ENCODE peak calls at places on chromosomes 1 and 21, in ten cellular contexts. One of them, this sample, is unnamed.

GRCh38 chr1:217063065-217063908 is 340.1 kb upstream of the ESRRG start:
- DNase-seq in IMR-90: no peak
- DNase-seq in kidney tubule cell: no peak
- DNase-seq in activated CD8-positive, alpha-beta memory T cell treated with anti-CD3 and anti-CD28 coated beads for 1 hour: no peak
- DNase-seq in heart left ventricle: no peak
- DNase-seq in choroid plexus epithelial cell: no peak
- DNase-seq in RPMI8226: no peak
- DNase-seq in occipital lobe: no peak
- DNase-seq in stimulated activated CD8-positive, alpha-beta memory T cell treated with anti-CD3 and anti-CD28 coated beads, Interleukin-7, amount 100 ng/mL, for 1 hour: no peak
- DNase-seq in NCI-H1694: no peak
- DNase-seq in this sample: no peak

GRCh38 chr1:180917306-180918065 is 4.8 kb downstream of the KIAA1614 start:
- DNase-seq in stimulated activated CD8-positive, alpha-beta memory T cell treated with anti-CD3 and anti-CD28 coated beads, Interleukin-7, amount 100 ng/mL, for 1 hour: no peak
- DNase-seq in heart left ventricle: no peak
- DNase-seq in RPMI8226: peak; percentile 40
- DNase-seq in activated CD8-positive, alpha-beta memory T cell treated with anti-CD3 and anti-CD28 coated beads for 1 hour: no peak
- DNase-seq in NCI-H1694: no peak
- DNase-seq in kidney tubule cell: no peak
- DNase-seq in choroid plexus epithelial cell: peak; percentile 25
- DNase-seq in IMR-90: peak; percentile 15
- DNase-seq in occipital lobe: no peak
- DNase-seq in this sample: no peak

GRCh38 chr21:42456457-42456856 is 39.6 kb downstream of the RSPH1 start:
- DNase-seq in occipital lobe: no peak
- DNase-seq in stimulated activated CD8-positive, alpha-beta memory T cell treated with anti-CD3 and anti-CD28 coated beads, Interleukin-7, amount 100 ng/mL, for 1 hour: no peak
- DNase-seq in choroid plexus epithelial cell: peak; percentile 48
- DNase-seq in IMR-90: no peak
- DNase-seq in kidney tubule cell: no peak
- DNase-seq in heart left ventricle: no peak
- DNase-seq in RPMI8226: no peak
- DNase-seq in activated CD8-positive, alpha-beta memory T cell treated with anti-CD3 and anti-CD28 coated beads for 1 hour: no peak
- DNase-seq in NCI-H1694: no peak
- DNase-seq in this sample: no peak

GRCh38 chr1:232533328-232533727 is 96.6 kb downstream of the SIPA1L2 start:
- DNase-seq in activated CD8-positive, alpha-beta memory T cell treated with anti-CD3 and anti-CD28 coated beads for 1 hour: no peak
- DNase-seq in heart left ventricle: no peak
- DNase-seq in RPMI8226: peak; percentile 86
- DNase-seq in occipital lobe: no peak
- DNase-seq in stimulated activated CD8-positive, alpha-beta memory T cell treated with anti-CD3 and anti-CD28 coated beads, Interleukin-7, amount 100 ng/mL, for 1 hour: no peak
- DNase-seq in NCI-H1694: no peak
- DNase-seq in kidney tubule cell: no peak
- DNase-seq in choroid plexus epithelial cell: no peak
- DNase-seq in IMR-90: no peak
- DNase-seq in this sample: no peak

GRCh38 chr1:10555635-10556429 is 81.1 kb downstream of the PEX14 start:
- DNase-seq in heart left ventricle: no peak
- DNase-seq in occipital lobe: no peak
- DNase-seq in NCI-H1694: no peak
- DNase-seq in IMR-90: no peak
- DNase-seq in RPMI8226: no peak
- DNase-seq in kidney tubule cell: peak; percentile 17
- DNase-seq in stimulated activated CD8-positive, alpha-beta memory T cell treated with anti-CD3 and anti-CD28 coated beads, Interleukin-7, amount 100 ng/mL, for 1 hour: no peak
- DNase-seq in choroid plexus epithelial cell: no peak
- DNase-seq in activated CD8-positive, alpha-beta memory T cell treated with anti-CD3 and anti-CD28 coated beads for 1 hour: no peak
- DNase-seq in this sample: no peak

GRCh38 chr1:11823366-11824137 is 17.6 kb downstream of the CLCN6 start:
- DNase-seq in IMR-90: peak; percentile 10
- DNase-seq in occipital lobe: no peak
- DNase-seq in activated CD8-positive, alpha-beta memory T cell treated with anti-CD3 and anti-CD28 coated beads for 1 hour: no peak
- DNase-seq in RPMI8226: no peak
- DNase-seq in heart left ventricle: no peak
- DNase-seq in stimulated activated CD8-positive, alpha-beta memory T cell treated with anti-CD3 and anti-CD28 coated beads, Interleukin-7, amount 100 ng/mL, for 1 hour: no peak
- DNase-seq in NCI-H1694: no peak
- DNase-seq in choroid plexus epithelial cell: no peak
- DNase-seq in kidney tubule cell: no peak
- DNase-seq in this sample: peak; percentile 71

GRCh38 chr1:230351983-230352382 is 74.1 kb downstream of the PGBD5 start:
- DNase-seq in IMR-90: no peak
- DNase-seq in heart left ventricle: no peak
- DNase-seq in RPMI8226: no peak
- DNase-seq in choroid plexus epithelial cell: no peak
- DNase-seq in kidney tubule cell: no peak
- DNase-seq in NCI-H1694: no peak
- DNase-seq in activated CD8-positive, alpha-beta memory T cell treated with anti-CD3 and anti-CD28 coated beads for 1 hour: no peak
- DNase-seq in stimulated activated CD8-positive, alpha-beta memory T cell treated with anti-CD3 and anti-CD28 coated beads, Interleukin-7, amount 100 ng/mL, for 1 hour: no peak
- DNase-seq in occipital lobe: no peak
- DNase-seq in this sample: no peak

GRCh38 chr1:167617100-167617949 is 12.7 kb upstream of the RCSD1 start:
- DNase-seq in activated CD8-positive, alpha-beta memory T cell treated with anti-CD3 and anti-CD28 coated beads for 1 hour: no peak
- DNase-seq in stimulated activated CD8-positive, alpha-beta memory T cell treated with anti-CD3 and anti-CD28 coated beads, Interleukin-7, amount 100 ng/mL, for 1 hour: no peak
- DNase-seq in IMR-90: peak; percentile 7
- DNase-seq in RPMI8226: peak; percentile 76
- DNase-seq in choroid plexus epithelial cell: peak; percentile 82
- DNase-seq in heart left ventricle: peak; percentile 68
- DNase-seq in kidney tubule cell: peak; percentile 86
- DNase-seq in NCI-H1694: no peak
- DNase-seq in occipital lobe: no peak
- DNase-seq in this sample: peak; percentile 50

GRCh38 chr21:41169258-41169576 is 1.3 kb downstream of the BACE2 start:
- DNase-seq in choroid plexus epithelial cell: no peak
- DNase-seq in NCI-H1694: no peak
- DNase-seq in kidney tubule cell: no peak
- DNase-seq in stimulated activated CD8-positive, alpha-beta memory T cell treated with anti-CD3 and anti-CD28 coated beads, Interleukin-7, amount 100 ng/mL, for 1 hour: no peak
- DNase-seq in IMR-90: no peak
- DNase-seq in heart left ventricle: no peak
- DNase-seq in RPMI8226: no peak
- DNase-seq in occipital lobe: no peak
- DNase-seq in activated CD8-positive, alpha-beta memory T cell treated with anti-CD3 and anti-CD28 coated beads for 1 hour: no peak
- DNase-seq in this sample: no peak

GRCh38 chr1:6490181-6491075 is 1.0 kb downstream of the PLEKHG5 start:
- DNase-seq in RPMI8226: peak; percentile 94
- DNase-seq in IMR-90: peak; percentile 68
- DNase-seq in NCI-H1694: no peak
- DNase-seq in occipital lobe: no peak
- DNase-seq in activated CD8-positive, alpha-beta memory T cell treated with anti-CD3 and anti-CD28 coated beads for 1 hour: peak; percentile 29
- DNase-seq in choroid plexus epithelial cell: peak; percentile 78
- DNase-seq in stimulated activated CD8-positive, alpha-beta memory T cell treated with anti-CD3 and anti-CD28 coated beads, Interleukin-7, amount 100 ng/mL, for 1 hour: no peak
- DNase-seq in kidney tubule cell: peak; percentile 82
- DNase-seq in heart left ventricle: peak; percentile 68
- DNase-seq in this sample: peak; percentile 69

GRCh38 chr1:75969550-75969949 is 37.3 kb upstream of the ASB17 start:
- DNase-seq in RPMI8226: no peak
- DNase-seq in IMR-90: peak; percentile 48
- DNase-seq in activated CD8-positive, alpha-beta memory T cell treated with anti-CD3 and anti-CD28 coated beads for 1 hour: no peak
- DNase-seq in occipital lobe: no peak
- DNase-seq in stimulated activated CD8-positive, alpha-beta memory T cell treated with anti-CD3 and anti-CD28 coated beads, Interleukin-7, amount 100 ng/mL, for 1 hour: no peak
- DNase-seq in heart left ventricle: no peak
- DNase-seq in kidney tubule cell: peak; percentile 39
- DNase-seq in NCI-H1694: no peak
- DNase-seq in choroid plexus epithelial cell: peak; percentile 21
- DNase-seq in this sample: no peak

GRCh38 chr1:206737729-206738222 is 32.8 kb upstream of the IL19 start:
- DNase-seq in IMR-90: no peak
- DNase-seq in activated CD8-positive, alpha-beta memory T cell treated with anti-CD3 and anti-CD28 coated beads for 1 hour: no peak
- DNase-seq in stimulated activated CD8-positive, alpha-beta memory T cell treated with anti-CD3 and anti-CD28 coated beads, Interleukin-7, amount 100 ng/mL, for 1 hour: no peak
- DNase-seq in heart left ventricle: peak; percentile 56
- DNase-seq in kidney tubule cell: no peak
- DNase-seq in RPMI8226: no peak
- DNase-seq in occipital lobe: no peak
- DNase-seq in choroid plexus epithelial cell: no peak
- DNase-seq in NCI-H1694: no peak
- DNase-seq in this sample: no peak

GRCh38 chr21:35375115-35375514 is 326.0 kb upstream of the RUNX1 start:
- DNase-seq in RPMI8226: no peak
- DNase-seq in stimulated activated CD8-positive, alpha-beta memory T cell treated with anti-CD3 and anti-CD28 coated beads, Interleukin-7, amount 100 ng/mL, for 1 hour: no peak
- DNase-seq in choroid plexus epithelial cell: peak; percentile 77
- DNase-seq in occipital lobe: no peak
- DNase-seq in NCI-H1694: no peak
- DNase-seq in IMR-90: peak; percentile 82
- DNase-seq in activated CD8-positive, alpha-beta memory T cell treated with anti-CD3 and anti-CD28 coated beads for 1 hour: no peak
- DNase-seq in heart left ventricle: no peak
- DNase-seq in kidney tubule cell: peak; percentile 88
- DNase-seq in this sample: peak; percentile 85

GRCh38 chr1:240801445-240801844 is 189.5 kb upstream of the GREM2 start:
- DNase-seq in RPMI8226: no peak
- DNase-seq in stimulated activated CD8-positive, alpha-beta memory T cell treated with anti-CD3 and anti-CD28 coated beads, Interleukin-7, amount 100 ng/mL, for 1 hour: no peak
- DNase-seq in NCI-H1694: no peak
- DNase-seq in heart left ventricle: no peak
- DNase-seq in activated CD8-positive, alpha-beta memory T cell treated with anti-CD3 and anti-CD28 coated beads for 1 hour: no peak
- DNase-seq in occipital lobe: no peak
- DNase-seq in kidney tubule cell: no peak
- DNase-seq in choroid plexus epithelial cell: peak; percentile 29
- DNase-seq in IMR-90: peak; percentile 65
- DNase-seq in this sample: no peak

GRCh38 chr1:12610305-12610935 is 7.6 kb downstream of the DHRS3 start:
- DNase-seq in RPMI8226: no peak
- DNase-seq in choroid plexus epithelial cell: no peak
- DNase-seq in IMR-90: peak; percentile 67
- DNase-seq in stimulated activated CD8-positive, alpha-beta memory T cell treated with anti-CD3 and anti-CD28 coated beads, Interleukin-7, amount 100 ng/mL, for 1 hour: no peak
- DNase-seq in activated CD8-positive, alpha-beta memory T cell treated with anti-CD3 and anti-CD28 coated beads for 1 hour: no peak
- DNase-seq in occipital lobe: no peak
- DNase-seq in heart left ventricle: no peak
- DNase-seq in NCI-H1694: no peak
- DNase-seq in kidney tubule cell: no peak
- DNase-seq in this sample: no peak

GRCh38 chr1:205961970-205962820 is 18.9 kb upstream of the SLC26A9 start:
- DNase-seq in occipital lobe: no peak
- DNase-seq in IMR-90: peak; percentile 7
- DNase-seq in activated CD8-positive, alpha-beta memory T cell treated with anti-CD3 and anti-CD28 coated beads for 1 hour: no peak
- DNase-seq in NCI-H1694: no peak
- DNase-seq in heart left ventricle: no peak
- DNase-seq in RPMI8226: no peak
- DNase-seq in choroid plexus epithelial cell: no peak
- DNase-seq in kidney tubule cell: peak; percentile 87
- DNase-seq in stimulated activated CD8-positive, alpha-beta memory T cell treated with anti-CD3 and anti-CD28 coated beads, Interleukin-7, amount 100 ng/mL, for 1 hour: no peak
- DNase-seq in this sample: peak; percentile 30

GRCh38 chr1:192803501-192803900 is 5.3 kb upstream of the RGS2 start:
- DNase-seq in NCI-H1694: no peak
- DNase-seq in stimulated activated CD8-positive, alpha-beta memory T cell treated with anti-CD3 and anti-CD28 coated beads, Interleukin-7, amount 100 ng/mL, for 1 hour: no peak
- DNase-seq in kidney tubule cell: no peak
- DNase-seq in RPMI8226: no peak
- DNase-seq in choroid plexus epithelial cell: peak; percentile 34
- DNase-seq in IMR-90: no peak
- DNase-seq in heart left ventricle: no peak
- DNase-seq in activated CD8-positive, alpha-beta memory T cell treated with anti-CD3 and anti-CD28 coated beads for 1 hour: no peak
- DNase-seq in occipital lobe: no peak
- DNase-seq in this sample: no peak

GRCh38 chr21:39803393-39803792 is 58.4 kb downstream of the IGSF5 start:
- DNase-seq in heart left ventricle: no peak
- DNase-seq in NCI-H1694: no peak
- DNase-seq in kidney tubule cell: no peak
- DNase-seq in IMR-90: no peak
- DNase-seq in activated CD8-positive, alpha-beta memory T cell treated with anti-CD3 and anti-CD28 coated beads for 1 hour: no peak
- DNase-seq in RPMI8226: no peak
- DNase-seq in choroid plexus epithelial cell: no peak
- DNase-seq in stimulated activated CD8-positive, alpha-beta memory T cell treated with anti-CD3 and anti-CD28 coated beads, Interleukin-7, amount 100 ng/mL, for 1 hour: no peak
- DNase-seq in occipital lobe: no peak
- DNase-seq in this sample: no peak

GRCh38 chr1:100971021-100971420 is 54.6 kb downstream of the DPH5 start:
- DNase-seq in heart left ventricle: no peak
- DNase-seq in occipital lobe: no peak
- DNase-seq in RPMI8226: no peak
- DNase-seq in kidney tubule cell: no peak
- DNase-seq in NCI-H1694: no peak
- DNase-seq in activated CD8-positive, alpha-beta memory T cell treated with anti-CD3 and anti-CD28 coated beads for 1 hour: no peak
- DNase-seq in choroid plexus epithelial cell: no peak
- DNase-seq in stimulated activated CD8-positive, alpha-beta memory T cell treated with anti-CD3 and anti-CD28 coated beads, Interleukin-7, amount 100 ng/mL, for 1 hour: no peak
- DNase-seq in IMR-90: no peak
- DNase-seq in this sample: no peak

GRCh38 chr1:209633335-209633997 is 18.8 kb downstream of the LAMB3 start:
- DNase-seq in kidney tubule cell: peak; percentile 89
- DNase-seq in occipital lobe: no peak
- DNase-seq in stimulated activated CD8-positive, alpha-beta memory T cell treated with anti-CD3 and anti-CD28 coated beads, Interleukin-7, amount 100 ng/mL, for 1 hour: no peak
- DNase-seq in NCI-H1694: no peak
- DNase-seq in activated CD8-positive, alpha-beta memory T cell treated with anti-CD3 and anti-CD28 coated beads for 1 hour: no peak
- DNase-seq in heart left ventricle: no peak
- DNase-seq in RPMI8226: peak; percentile 78
- DNase-seq in choroid plexus epithelial cell: no peak
- DNase-seq in IMR-90: peak; percentile 57
- DNase-seq in this sample: peak; percentile 63

GRCh38 chr1:66623812-66624211 is 89.9 kb downstream of the SGIP1 start:
- DNase-seq in stimulated activated CD8-positive, alpha-beta memory T cell treated with anti-CD3 and anti-CD28 coated beads, Interleukin-7, amount 100 ng/mL, for 1 hour: no peak
- DNase-seq in RPMI8226: no peak
- DNase-seq in IMR-90: peak; percentile 76
- DNase-seq in choroid plexus epithelial cell: peak; percentile 94
- DNase-seq in kidney tubule cell: peak; percentile 36
- DNase-seq in NCI-H1694: no peak
- DNase-seq in heart left ventricle: no peak
- DNase-seq in occipital lobe: no peak
- DNase-seq in activated CD8-positive, alpha-beta memory T cell treated with anti-CD3 and anti-CD28 coated beads for 1 hour: no peak
- DNase-seq in this sample: peak; percentile 88

GRCh38 chr1:151562661-151563060 is 22.6 kb downstream of the TUFT1 start:
- DNase-seq in stimulated activated CD8-positive, alpha-beta memory T cell treated with anti-CD3 and anti-CD28 coated beads, Interleukin-7, amount 100 ng/mL, for 1 hour: no peak
- DNase-seq in heart left ventricle: no peak
- DNase-seq in activated CD8-positive, alpha-beta memory T cell treated with anti-CD3 and anti-CD28 coated beads for 1 hour: no peak
- DNase-seq in RPMI8226: no peak
- DNase-seq in occipital lobe: no peak
- DNase-seq in choroid plexus epithelial cell: no peak
- DNase-seq in kidney tubule cell: no peak
- DNase-seq in IMR-90: no peak
- DNase-seq in NCI-H1694: no peak
- DNase-seq in this sample: no peak

GRCh38 chr1:240189386-240189989 is 97.8 kb downstream of the FMN2 start:
- DNase-seq in RPMI8226: peak; percentile 68
- DNase-seq in activated CD8-positive, alpha-beta memory T cell treated with anti-CD3 and anti-CD28 coated beads for 1 hour: no peak
- DNase-seq in occipital lobe: no peak
- DNase-seq in choroid plexus epithelial cell: peak; percentile 60
- DNase-seq in heart left ventricle: no peak
- DNase-seq in NCI-H1694: peak; percentile 25
- DNase-seq in IMR-90: peak; percentile 53
- DNase-seq in kidney tubule cell: peak; percentile 50
- DNase-seq in stimulated activated CD8-positive, alpha-beta memory T cell treated with anti-CD3 and anti-CD28 coated beads, Interleukin-7, amount 100 ng/mL, for 1 hour: no peak
- DNase-seq in this sample: no peak

GRCh38 chr1:192633533-192634258 is 2.3 kb upstream of the RGS13 start:
- DNase-seq in kidney tubule cell: no peak
- DNase-seq in NCI-H1694: no peak
- DNase-seq in activated CD8-positive, alpha-beta memory T cell treated with anti-CD3 and anti-CD28 coated beads for 1 hour: no peak
- DNase-seq in IMR-90: peak; percentile 47
- DNase-seq in RPMI8226: no peak
- DNase-seq in occipital lobe: no peak
- DNase-seq in choroid plexus epithelial cell: no peak
- DNase-seq in heart left ventricle: no peak
- DNase-seq in stimulated activated CD8-positive, alpha-beta memory T cell treated with anti-CD3 and anti-CD28 coated beads, Interleukin-7, amount 100 ng/mL, for 1 hour: no peak
- DNase-seq in this sample: peak; percentile 17

GRCh38 chr1:152398812-152399698 is 15.0 kb downstream of the CRNN start:
- DNase-seq in activated CD8-positive, alpha-beta memory T cell treated with anti-CD3 and anti-CD28 coated beads for 1 hour: no peak
- DNase-seq in RPMI8226: peak; percentile 39
- DNase-seq in choroid plexus epithelial cell: peak; percentile 20
- DNase-seq in heart left ventricle: no peak
- DNase-seq in occipital lobe: no peak
- DNase-seq in kidney tubule cell: peak; percentile 63
- DNase-seq in NCI-H1694: no peak
- DNase-seq in stimulated activated CD8-positive, alpha-beta memory T cell treated with anti-CD3 and anti-CD28 coated beads, Interleukin-7, amount 100 ng/mL, for 1 hour: no peak
- DNase-seq in IMR-90: no peak
- DNase-seq in this sample: no peak

GRCh38 chr1:64471218-64471719 is 1.3 kb downstream of the CACHD1 start:
- DNase-seq in RPMI8226: no peak
- DNase-seq in heart left ventricle: peak; percentile 29
- DNase-seq in occipital lobe: no peak
- DNase-seq in choroid plexus epithelial cell: peak; percentile 4
- DNase-seq in activated CD8-positive, alpha-beta memory T cell treated with anti-CD3 and anti-CD28 coated beads for 1 hour: no peak
- DNase-seq in IMR-90: no peak
- DNase-seq in NCI-H1694: no peak
- DNase-seq in kidney tubule cell: peak; percentile 29
- DNase-seq in stimulated activated CD8-positive, alpha-beta memory T cell treated with anti-CD3 and anti-CD28 coated beads, Interleukin-7, amount 100 ng/mL, for 1 hour: no peak
- DNase-seq in this sample: no peak

GRCh38 chr1:89260575-89261275 is 11.9 kb downstream of the GBP5 start:
- DNase-seq in IMR-90: no peak
- DNase-seq in heart left ventricle: no peak
- DNase-seq in stimulated activated CD8-positive, alpha-beta memory T cell treated with anti-CD3 and anti-CD28 coated beads, Interleukin-7, amount 100 ng/mL, for 1 hour: no peak
- DNase-seq in occipital lobe: no peak
- DNase-seq in RPMI8226: no peak
- DNase-seq in kidney tubule cell: peak; percentile 41
- DNase-seq in choroid plexus epithelial cell: peak; percentile 30
- DNase-seq in NCI-H1694: no peak
- DNase-seq in activated CD8-positive, alpha-beta memory T cell treated with anti-CD3 and anti-CD28 coated beads for 1 hour: no peak
- DNase-seq in this sample: peak; percentile 23

GRCh38 chr1:154992721-154993571 is 440 bp upstream of the LENEP start:
- DNase-seq in activated CD8-positive, alpha-beta memory T cell treated with anti-CD3 and anti-CD28 coated beads for 1 hour: no peak
- DNase-seq in NCI-H1694: no peak
- DNase-seq in choroid plexus epithelial cell: peak; percentile 50
- DNase-seq in IMR-90: peak; percentile 58
- DNase-seq in kidney tubule cell: peak; percentile 47
- DNase-seq in stimulated activated CD8-positive, alpha-beta memory T cell treated with anti-CD3 and anti-CD28 coated beads, Interleukin-7, amount 100 ng/mL, for 1 hour: no peak
- DNase-seq in RPMI8226: peak; percentile 58
- DNase-seq in heart left ventricle: no peak
- DNase-seq in occipital lobe: no peak
- DNase-seq in this sample: peak; percentile 52

This sample was measured in astrocyte.